ENCODE peak calls at places on chromosomes 16 and 17, in six cellular contexts. One of them, this sample, is unnamed.
A peak's percentile ranks its signal among the peaks of the same experiment; 100 is the strongest.

GRCh38 chr17:80180192-80180591 is 10.4 kb downstream of the CARD14 start:
- ATAC-seq in K562: no peak
- ATAC-seq in HepG2: no peak
- ATAC-seq in GM12878: no peak
- ATAC-seq in A549: no peak
- ATAC-seq in upper lobe of left lung: no peak
- ATAC-seq in this sample: no peak

GRCh38 chr16:19785512-19786130 is 67.5 kb downstream of the IQCK start:
- ATAC-seq in K562: no peak
- ATAC-seq in HepG2: peak; percentile 74
- ATAC-seq in GM12878: no peak
- ATAC-seq in A549: no peak
- ATAC-seq in upper lobe of left lung: no peak
- ATAC-seq in this sample: no peak

GRCh38 chr17:31452101-31452500 is 60.6 kb downstream of the RAB11FIP4 start:
- ATAC-seq in K562: no peak
- ATAC-seq in HepG2: peak; percentile 51
- ATAC-seq in GM12878: no peak
- ATAC-seq in A549: peak; percentile 30
- ATAC-seq in upper lobe of left lung: no peak
- ATAC-seq in this sample: no peak

GRCh38 chr16:2492292-2492691 is 17.4 kb downstream of the TBC1D24 start:
- ATAC-seq in K562: no peak
- ATAC-seq in HepG2: no peak
- ATAC-seq in GM12878: no peak
- ATAC-seq in A549: no peak
- ATAC-seq in upper lobe of left lung: no peak
- ATAC-seq in this sample: no peak

GRCh38 chr16:10929853-10930754 is 12.2 kb downstream of the DEXI start:
- ATAC-seq in K562: no peak
- ATAC-seq in HepG2: no peak
- ATAC-seq in GM12878: peak; percentile 4
- ATAC-seq in A549: no peak
- ATAC-seq in upper lobe of left lung: peak; percentile 28
- ATAC-seq in this sample: peak; percentile 32

GRCh38 chr16:81633680-81634379 is 145.3 kb upstream of the PLCG2 start:
- ATAC-seq in K562: peak; percentile 54
- ATAC-seq in HepG2: peak; percentile 74
- ATAC-seq in GM12878: no peak
- ATAC-seq in A549: no peak
- ATAC-seq in upper lobe of left lung: no peak
- ATAC-seq in this sample: no peak

GRCh38 chr16:48608452-48608851 is 1.5 kb downstream of the N4BP1 start:
- ATAC-seq in K562: no peak
- ATAC-seq in HepG2: no peak
- ATAC-seq in GM12878: peak; percentile 53
- ATAC-seq in A549: no peak
- ATAC-seq in upper lobe of left lung: peak; percentile 24
- ATAC-seq in this sample: no peak

GRCh38 chr16:19595043-19595767 is 39.7 kb downstream of the VPS35L start:
- ATAC-seq in K562: no peak
- ATAC-seq in HepG2: peak; percentile 45
- ATAC-seq in GM12878: no peak
- ATAC-seq in A549: peak; percentile 95
- ATAC-seq in upper lobe of left lung: no peak
- ATAC-seq in this sample: peak; percentile 75

GRCh38 chr17:64994281-64994680 is 62.3 kb downstream of the GNA13 start:
- ATAC-seq in K562: no peak
- ATAC-seq in HepG2: peak; percentile 22
- ATAC-seq in GM12878: no peak
- ATAC-seq in A549: no peak
- ATAC-seq in upper lobe of left lung: no peak
- ATAC-seq in this sample: no peak

GRCh38 chr17:21193031-21193430 is 20.9 kb downstream of the TMEM11 start:
- ATAC-seq in K562: no peak
- ATAC-seq in HepG2: no peak
- ATAC-seq in GM12878: no peak
- ATAC-seq in A549: no peak
- ATAC-seq in upper lobe of left lung: no peak
- ATAC-seq in this sample: no peak

GRCh38 chr16:70701998-70702397 is 16.1 kb upstream of the MTSS2 start:
- ATAC-seq in K562: no peak
- ATAC-seq in HepG2: no peak
- ATAC-seq in GM12878: no peak
- ATAC-seq in A549: no peak
- ATAC-seq in upper lobe of left lung: no peak
- ATAC-seq in this sample: no peak

GRCh38 chr17:53150101-53150698 is 672.5 kb upstream of the KIF2B start:
- ATAC-seq in K562: no peak
- ATAC-seq in HepG2: peak; percentile 44
- ATAC-seq in GM12878: no peak
- ATAC-seq in A549: peak; percentile 66
- ATAC-seq in upper lobe of left lung: no peak
- ATAC-seq in this sample: no peak

GRCh38 chr17:78879679-78880186 is 23.3 kb downstream of the CEP295NL start:
- ATAC-seq in K562: no peak
- ATAC-seq in HepG2: no peak
- ATAC-seq in GM12878: no peak
- ATAC-seq in A549: no peak
- ATAC-seq in upper lobe of left lung: no peak
- ATAC-seq in this sample: peak; percentile 29
- TF ChIP-seq EP300 in K562: no peak
- TF ChIP-seq EP300 in HepG2: no peak
- TF ChIP-seq EP300 in GM12878: no peak
- TF ChIP-seq EP300 in A549: no peak
- TF ChIP-seq EP300 in upper lobe of left lung: no peak
- TF ChIP-seq EP300 in this sample: no peak

DNA sequence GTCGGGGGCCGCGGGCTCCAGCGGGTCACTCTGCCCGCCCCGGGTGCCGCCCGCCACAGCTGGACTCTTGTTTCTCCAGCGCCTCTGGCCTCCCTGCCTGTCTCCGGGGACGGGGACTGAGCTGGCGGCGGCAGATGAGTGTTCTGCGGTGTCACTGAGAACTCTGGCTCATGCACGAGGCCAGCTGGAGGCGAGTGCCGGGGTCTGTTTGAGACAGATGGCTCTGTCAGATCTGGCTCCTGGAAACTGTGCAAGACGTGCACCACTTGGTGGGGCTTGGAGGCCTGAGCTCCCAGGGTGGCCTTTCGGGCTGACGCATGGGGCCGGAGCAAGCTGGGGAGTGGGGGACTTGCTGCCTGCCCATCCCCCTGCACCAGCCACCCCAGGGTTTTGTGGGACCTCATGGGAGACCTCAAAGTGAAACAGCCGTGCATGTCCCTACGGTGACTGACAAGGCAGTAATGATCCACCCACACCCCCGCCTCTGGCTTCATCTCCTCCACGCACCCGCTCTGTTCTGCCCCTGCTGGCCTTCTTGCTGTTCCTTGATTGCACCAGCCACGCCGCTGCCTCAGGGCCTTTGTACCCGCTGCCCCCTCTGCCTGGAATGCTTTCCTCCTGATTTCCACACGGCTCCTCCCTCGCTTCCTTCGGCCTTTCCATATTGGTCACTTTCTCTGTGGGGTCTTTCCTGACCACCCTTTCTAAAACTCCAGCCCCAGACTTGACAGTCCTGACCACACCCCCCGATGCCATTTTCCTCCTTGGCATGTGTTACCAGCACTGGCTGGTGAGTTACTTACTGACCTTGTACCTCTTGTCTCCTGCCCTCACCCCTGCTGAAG is 174.9 kb upstream of the CIBAR2 start:
- ATAC-seq in K562: peak; percentile 71
- ATAC-seq in HepG2: no peak
- ATAC-seq in GM12878: no peak
- ATAC-seq in A549: peak; percentile 23
- ATAC-seq in upper lobe of left lung: peak; percentile 21
- ATAC-seq in this sample: no peak
- TF ChIP-seq CTCF in K562: peak; percentile 39
- TF ChIP-seq CTCF in HepG2: no peak
- TF ChIP-seq CTCF in GM12878: no peak
- TF ChIP-seq CTCF in A549: no peak
- TF ChIP-seq CTCF in upper lobe of left lung: no peak
- TF ChIP-seq CTCF in this sample: no peak

DNA sequence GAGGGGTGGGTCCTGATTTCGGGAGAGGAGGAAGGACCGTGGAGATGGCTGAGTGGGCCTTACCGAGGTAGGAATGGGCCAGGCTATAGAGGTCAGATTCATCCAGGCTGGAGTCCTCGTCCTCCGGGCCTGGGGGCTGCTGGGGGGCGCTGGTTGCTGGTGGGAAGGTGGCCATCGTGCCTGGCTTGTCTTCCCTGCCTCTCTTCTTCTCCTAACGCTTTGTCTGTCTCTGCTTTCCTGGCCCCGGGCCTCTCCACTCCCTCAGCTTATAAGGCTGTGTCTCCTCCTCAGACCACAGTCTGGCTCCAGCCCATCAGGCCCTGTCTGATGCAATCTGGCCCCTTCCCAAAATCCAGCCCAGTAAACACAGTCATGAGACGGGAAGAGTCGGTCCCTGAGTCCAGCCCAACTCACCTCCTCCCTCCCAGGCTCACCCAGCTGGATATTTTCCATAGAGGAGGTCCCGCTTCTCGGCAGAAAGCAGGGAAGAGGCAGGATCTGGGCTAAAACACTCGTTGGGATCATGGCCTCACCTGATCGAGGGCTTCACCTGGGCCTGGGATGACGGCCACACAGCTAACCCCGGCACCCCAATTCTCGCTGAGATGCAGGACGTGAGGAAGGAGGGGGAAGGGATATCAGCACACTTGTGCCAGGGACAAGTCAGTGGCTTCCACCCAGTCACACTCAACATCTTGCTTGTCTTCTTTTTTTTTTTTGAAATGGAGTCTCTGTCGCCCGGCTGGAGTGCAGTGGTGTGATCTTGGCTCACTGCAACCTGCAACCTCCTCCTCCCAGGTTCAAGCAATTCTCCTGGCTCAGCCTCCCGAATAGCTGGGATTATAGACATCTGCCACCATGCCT is at the start of gene NUPR1:
- ATAC-seq in K562: peak; percentile 71
- ATAC-seq in HepG2: peak; percentile 71
- ATAC-seq in GM12878: no peak
- ATAC-seq in A549: peak; percentile 93
- ATAC-seq in upper lobe of left lung: peak; percentile 94
- ATAC-seq in this sample: peak; percentile 98
- TF ChIP-seq EP300 in K562: no peak
- TF ChIP-seq EP300 in HepG2: no peak
- TF ChIP-seq EP300 in GM12878: no peak
- TF ChIP-seq EP300 in A549: no peak
- TF ChIP-seq EP300 in upper lobe of left lung: no peak
- TF ChIP-seq EP300 in this sample: no peak

GRCh38 chr17:29595107-29595942 is 2.4 kb downstream of the ANKRD13B start:
- ATAC-seq in K562: no peak
- ATAC-seq in HepG2: no peak
- ATAC-seq in GM12878: no peak
- ATAC-seq in A549: no peak
- ATAC-seq in upper lobe of left lung: no peak
- ATAC-seq in this sample: no peak

GRCh38 chr17:29594441-29595090 is 1.6 kb downstream of the ANKRD13B start:
- ATAC-seq in K562: no peak
- ATAC-seq in HepG2: no peak
- ATAC-seq in GM12878: no peak
- ATAC-seq in A549: no peak
- ATAC-seq in upper lobe of left lung: no peak
- ATAC-seq in this sample: no peak

GRCh38 chr17:29592850-29593545 is at the start of gene ANKRD13B:
- ATAC-seq in K562: peak; percentile 14
- ATAC-seq in HepG2: no peak
- ATAC-seq in GM12878: peak; percentile 6
- ATAC-seq in A549: no peak
- ATAC-seq in upper lobe of left lung: no peak
- ATAC-seq in this sample: no peak

GRCh38 chr17:29591737-29592624 is 951 bp upstream of the ANKRD13B start:
- ATAC-seq in K562: peak; percentile 84
- ATAC-seq in HepG2: peak; percentile 74
- ATAC-seq in GM12878: peak; percentile 71
- ATAC-seq in A549: peak; percentile 56
- ATAC-seq in upper lobe of left lung: peak; percentile 90
- ATAC-seq in this sample: peak; percentile 65

GRCh38 chr17:29593546-29594440 is 861 bp downstream of the ANKRD13B start:
- ATAC-seq in K562: peak; percentile 21
- ATAC-seq in HepG2: no peak
- ATAC-seq in GM12878: no peak
- ATAC-seq in A549: no peak
- ATAC-seq in upper lobe of left lung: no peak
- ATAC-seq in this sample: no peak
- TF ChIP-seq CTCF in K562: peak; percentile 60
- TF ChIP-seq CTCF in HepG2: peak; percentile 74
- TF ChIP-seq CTCF in GM12878: peak; percentile 42
- TF ChIP-seq CTCF in A549: peak; percentile 52
- TF ChIP-seq CTCF in upper lobe of left lung: no peak
- TF ChIP-seq CTCF in this sample: peak; percentile 41

DNA sequence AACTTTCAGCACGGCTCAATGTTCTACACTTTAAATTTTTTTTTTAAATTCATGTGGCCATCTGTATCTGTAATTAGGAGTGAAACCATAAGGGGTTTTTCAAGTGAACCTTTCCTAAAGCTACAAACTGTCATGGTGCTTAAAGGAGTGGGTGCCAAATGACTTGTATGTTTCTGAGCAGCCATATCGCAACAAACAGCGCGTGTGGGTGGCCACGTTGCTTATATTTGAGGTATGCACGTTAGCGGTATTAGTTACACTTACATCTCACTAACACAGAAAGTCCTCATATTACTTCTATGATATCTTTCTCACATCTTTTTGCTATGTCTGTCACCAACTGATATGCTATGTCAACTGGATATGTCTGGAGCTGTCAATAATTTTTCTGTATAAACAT is 71.3 kb upstream of the PSMD7 start:
- ATAC-seq in K562: no peak
- ATAC-seq in HepG2: no peak
- ATAC-seq in GM12878: no peak
- ATAC-seq in A549: no peak
- ATAC-seq in upper lobe of left lung: no peak
- ATAC-seq in this sample: no peak
- TF ChIP-seq EP300 in K562: no peak
- TF ChIP-seq EP300 in HepG2: no peak
- TF ChIP-seq EP300 in GM12878: no peak
- TF ChIP-seq EP300 in A549: no peak
- TF ChIP-seq EP300 in upper lobe of left lung: no peak
- TF ChIP-seq EP300 in this sample: no peak

GRCh38 chr17:40177275-40177874 is at the start of gene RAPGEFL1:
- ATAC-seq in K562: peak; percentile 97
- ATAC-seq in HepG2: no peak
- ATAC-seq in GM12878: peak; percentile 98
- ATAC-seq in A549: peak; percentile 26
- ATAC-seq in upper lobe of left lung: peak; percentile 82
- ATAC-seq in this sample: peak; percentile 89
- TF ChIP-seq CTCF in K562: no peak
- TF ChIP-seq CTCF in HepG2: no peak
- TF ChIP-seq CTCF in GM12878: no peak
- TF ChIP-seq CTCF in A549: no peak
- TF ChIP-seq CTCF in upper lobe of left lung: no peak
- TF ChIP-seq CTCF in this sample: no peak

This sample was measured in gastroesophageal sphincter.